ENCODE peak calls at places on chromosome 9, in five cellular contexts. One of them, this sample, is unnamed.

GRCh38 chr9:27348785-27349489 is 52.0 kb upstream of the EQTN start:
- ATAC-seq in body of pancreas: no peak
- ATAC-seq in heart right ventricle: no peak
- ATAC-seq in RWPE2: no peak
- ATAC-seq in left lung: no peak
- ATAC-seq in this sample: no peak

GRCh38 chr9:130732131-130732530 is 38.6 kb downstream of the EXOSC2 start:
- ATAC-seq in body of pancreas: no peak
- ATAC-seq in heart right ventricle: peak
- ATAC-seq in RWPE2: peak
- ATAC-seq in left lung: peak
- ATAC-seq in this sample: peak

GRCh38 chr9:131980267-131980916 is 99.3 kb downstream of the MED27 start:
- ATAC-seq in body of pancreas: no peak
- ATAC-seq in heart right ventricle: no peak
- ATAC-seq in RWPE2: no peak
- ATAC-seq in left lung: no peak
- ATAC-seq in this sample: no peak

GRCh38 chr9:91101598-91102168 is 260.0 kb downstream of the AUH start:
- ATAC-seq in body of pancreas: no peak
- ATAC-seq in heart right ventricle: no peak
- ATAC-seq in RWPE2: no peak
- ATAC-seq in left lung: no peak
- ATAC-seq in this sample: no peak

GRCh38 chr9:37037137-37037743 is 3.2 kb upstream of the PAX5 start:
- ATAC-seq in body of pancreas: peak
- ATAC-seq in heart right ventricle: peak
- ATAC-seq in RWPE2: peak
- ATAC-seq in left lung: peak
- ATAC-seq in this sample: peak

GRCh38 chr9:16532681-16533450 is 337.6 kb downstream of the BNC2 start:
- ATAC-seq in body of pancreas: no peak
- ATAC-seq in heart right ventricle: no peak
- ATAC-seq in RWPE2: peak
- ATAC-seq in left lung: no peak
- ATAC-seq in this sample: peak

GRCh38 chr9:86938780-86939179 is 8.5 kb downstream of the GAS1 start:
- ATAC-seq in body of pancreas: no peak
- ATAC-seq in heart right ventricle: no peak
- ATAC-seq in RWPE2: no peak
- ATAC-seq in left lung: no peak
- ATAC-seq in this sample: no peak

GRCh38 chr9:119611564-119611963 is 242.3 kb upstream of the BRINP1 start:
- ATAC-seq in body of pancreas: no peak
- ATAC-seq in heart right ventricle: no peak
- ATAC-seq in RWPE2: no peak
- ATAC-seq in left lung: no peak
- ATAC-seq in this sample: no peak

GRCh38 chr9:108973876-108974275 is 39.4 kb downstream of the CTNNAL1 start:
- ATAC-seq in body of pancreas: peak
- ATAC-seq in heart right ventricle: peak
- ATAC-seq in RWPE2: no peak
- ATAC-seq in left lung: no peak
- ATAC-seq in this sample: no peak

GRCh38 chr9:103319979-103320378 is 324.8 kb downstream of the CYLC2 start:
- ATAC-seq in body of pancreas: no peak
- ATAC-seq in heart right ventricle: no peak
- ATAC-seq in RWPE2: no peak
- ATAC-seq in left lung: no peak
- ATAC-seq in this sample: no peak